ENCODE peak calls at places on chromosomes 12 and 14, in five cellular contexts. E is A673, U is Panc1, D is HepG2, M is transverse colon. G is an unnamed sample.

GRCh38 chr14:69650948-69651369 is 39.6 kb downstream of the SUSD6 start:
- DNase-seq in E (no peak), U (no peak), D (no peak), M (no peak), G (peak; percentile 55)

GRCh38 chr12:51269174-51270066 is 795 bp downstream of the SMAGP start:
- DNase-seq in E (peak; percentile 19), U (no peak), D (peak; percentile 54), M (peak; percentile 84), G (peak; percentile 89)

GRCh38 chr14:95011449-95012020 is 145.8 kb downstream of the DICER1 start:
- DNase-seq in E (no peak), U (no peak), D (no peak), M (no peak), G (no peak)

GRCh38 chr12:68304626-68305025 is 27.5 kb downstream of the MDM1 start:
- DNase-seq in E (no peak), U (no peak), D (no peak), M (no peak), G (no peak)

GRCh38 chr14:22471545-22472121 is 117.4 kb downstream of the DAD1 start:
- DNase-seq in E (peak; percentile 92), U (peak; percentile 10), D (peak; percentile 55), M (peak; percentile 46), G (peak; percentile 69)

GRCh38 chr12:9509464-9510166 is 98.1 kb downstream of the KLRB1 start:
- DNase-seq in E (peak; percentile 0), U (no peak), D (no peak), M (no peak), G (no peak)

GRCh38 chr12:92463171-92463570 is 239.6 kb upstream of the PLEKHG7 start:
- DNase-seq in E (no peak), U (no peak), D (no peak), M (no peak), G (no peak)

GRCh38 chr14:71321556-71322315 is 414.5 kb downstream of the PCNX1 start:
- DNase-seq in E (peak; percentile 72), U (peak; percentile 12), D (peak; percentile 72), M (no peak), G (peak; percentile 41)

GRCh38 chr14:49769581-49770211 is 1.7 kb downstream of the KLHDC2 start:
- DNase-seq in E (peak; percentile 24), U (no peak), D (no peak), M (peak; percentile 18), G (no peak)

GRCh38 chr12:72365151-72365550 is 93.0 kb downstream of the TRHDE start:
- DNase-seq in E (no peak), U (no peak), D (no peak), M (no peak), G (no peak)

GRCh38 chr14:92951912-92952471 is 29.0 kb downstream of the CHGA start:
- DNase-seq in E (peak; percentile 77), U (peak; percentile 46), D (peak; percentile 37), M (peak; percentile 84), G (peak; percentile 79)

GRCh38 chr12:75974323-75975273 is 57.0 kb downstream of the PHLDA1 start:
- DNase-seq in E (peak; percentile 39), U (no peak), D (peak; percentile 36), M (no peak), G (no peak)

GRCh38 chr12:52089491-52089890 is 10.0 kb downstream of the SMIM41 start:
- DNase-seq in E (no peak), U (no peak), D (no peak), M (no peak), G (no peak)

GRCh38 chr12:103728323-103728722 is 112.7 kb downstream of the NT5DC3 start:
- DNase-seq in E (no peak), U (no peak), D (no peak), M (no peak), G (no peak)

GRCh38 chr12:30926243-30927209 is at the start of gene TSPAN11:
- DNase-seq in E (peak; percentile 78), U (no peak), D (no peak), M (no peak), G (no peak)

GRCh38 chr14:44112774-44113460 is 394.2 kb downstream of the FSCB start:
- DNase-seq in E (no peak), U (no peak), D (no peak), M (no peak), G (no peak)

GRCh38 chr14:80607430-80608200 is 333.9 kb downstream of the CEP128 start:
- DNase-seq in E (peak; percentile 33), U (no peak), D (no peak), M (no peak), G (no peak)

GRCh38 chr12:85979641-85980040 is 105.5 kb downstream of the NTS start:
- DNase-seq in E (no peak), U (no peak), D (no peak), M (no peak), G (no peak)

GRCh38 chr14:74407021-74407800 is 18.8 kb downstream of the SYNDIG1L start:
- DNase-seq in E (no peak), U (no peak), D (no peak), M (no peak), G (no peak)

GRCh38 chr14:54881761-54882401 is 20.7 kb downstream of the GCH1 start:
- DNase-seq in E (no peak), U (no peak), D (no peak), M (no peak), G (no peak)

GRCh38 chr12:52341066-52341580 is 19.9 kb upstream of the KRT83 start:
- DNase-seq in E (no peak), U (no peak), D (no peak), M (no peak), G (no peak)

GRCh38 chr12:55057466-55057865 is 37.7 kb downstream of the NEUROD4 start:
- DNase-seq in E (peak; percentile 23), U (no peak), D (no peak), M (no peak), G (no peak)

GRCh38 chr12:19710811-19711793 is 271.8 kb downstream of the AEBP2 start:
- DNase-seq in E (no peak), U (no peak), D (peak; percentile 1), M (no peak), G (no peak)

GRCh38 chr12:45434094-45434493 is 218.2 kb downstream of the ANO6 start:
- DNase-seq in E (no peak), U (no peak), D (no peak), M (no peak), G (no peak)

GRCh38 chr12:24562761-24563392 is 386.0 kb downstream of the BCAT1 start:
- DNase-seq in E (peak; percentile 65), U (no peak), D (no peak), M (peak; percentile 16), G (peak; percentile 52)

GRCh38 chr12:104596128-104596799 is 139.5 kb downstream of the CHST11 start:
- DNase-seq in E (no peak), U (no peak), D (no peak), M (peak; percentile 24), G (no peak)

GRCh38 chr14:91142214-91142668 is 28.4 kb downstream of the DGLUCY start:
- DNase-seq in E (peak; percentile 94), U (no peak), D (no peak), M (no peak), G (no peak)

GRCh38 chr12:22631863-22632463 is 7.0 kb downstream of the ETNK1 start:
- DNase-seq in E (peak; percentile 33), U (no peak), D (no peak), M (no peak), G (no peak)

GRCh38 chr12:80321653-80322052 is 122.4 kb upstream of the PTPRQ start:
- DNase-seq in E (no peak), U (no peak), D (peak; percentile 2), M (no peak), G (peak; percentile 44)

GRCh38 chr12:3791475-3791874 is 38.6 kb upstream of the CRACR2A start:
- DNase-seq in E (no peak), U (no peak), D (no peak), M (no peak), G (no peak)

GRCh38 chr12:3933074-3933818 is 60.0 kb upstream of the PARP11 start:
- DNase-seq in E (no peak), U (no peak), D (no peak), M (no peak), G (no peak)

GRCh38 chr12:32070370-32070769 is 36.3 kb upstream of the BICD1 start:
- DNase-seq in E (no peak), U (no peak), D (no peak), M (no peak), G (no peak)

GRCh38 chr12:98084950-98085349 is 430.4 kb upstream of the TMPO start:
- DNase-seq in E (peak; percentile 15), U (no peak), D (no peak), M (no peak), G (peak; percentile 54)

GRCh38 chr12:62860501-62861156 is 74.3 kb downstream of the PPM1H start:
- DNase-seq in E (no peak), U (no peak), D (no peak), M (no peak), G (no peak)

GRCh38 chr12:130602251-130602650 is 113.8 kb downstream of the RIMBP2 start:
- DNase-seq in E (no peak), U (no peak), D (no peak), M (no peak), G (no peak)

GRCh38 chr14:22472935-22473854 is 115.8 kb downstream of the DAD1 start:
- DNase-seq in E (peak; percentile 89), U (no peak), D (peak; percentile 56), M (peak; percentile 56), G (peak; percentile 39)

GRCh38 chr14:54778618-54779017 is 124.0 kb downstream of the GCH1 start:
- DNase-seq in E (no peak), U (no peak), D (no peak), M (no peak), G (no peak)

GRCh38 chr12:132066345-132066685 is 77.8 kb downstream of the DDX51 start:
- DNase-seq in E (no peak), U (no peak), D (no peak), M (peak; percentile 33), G (no peak)
- H3K4me1 ChIP-seq in E (no peaks in the 10 kb centered on the region), U (no peaks in the 10 kb centered on the region), D (no peaks in the 10 kb centered on the region), M (no peaks in the 10 kb centered on the region), G (no peaks in the 10 kb centered on the region)

DNA sequence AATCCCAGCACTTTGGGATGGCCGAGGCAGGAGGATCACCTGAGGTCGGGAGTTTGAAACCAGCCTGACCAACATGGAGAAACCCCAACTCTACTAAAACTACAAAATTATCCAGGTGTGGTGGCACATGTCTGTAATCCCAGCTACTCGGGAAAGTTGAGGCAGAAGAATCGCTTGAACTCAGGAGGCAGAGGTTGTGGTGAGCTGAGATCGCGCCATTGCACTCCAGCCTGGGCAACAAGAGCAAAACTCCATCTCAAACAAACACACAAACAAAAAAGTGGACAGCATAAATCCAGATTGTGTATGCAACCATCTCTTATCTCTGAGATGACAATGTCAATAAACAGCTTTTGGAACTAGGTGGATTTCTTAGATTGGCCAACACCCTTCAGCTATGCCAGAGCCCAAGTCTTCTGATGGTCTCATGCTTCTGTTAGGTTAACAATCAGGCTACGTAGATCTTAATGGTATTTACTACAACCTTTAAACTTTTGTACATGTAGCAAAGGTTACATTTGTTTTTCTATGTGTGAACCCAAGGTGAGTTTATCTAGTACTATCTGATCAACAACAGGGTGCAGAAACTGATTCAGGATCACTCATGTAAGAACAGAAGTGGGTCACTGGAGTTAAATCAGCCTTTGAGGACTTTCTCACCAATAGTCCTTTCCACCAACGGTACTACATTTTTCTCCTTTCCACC is 73.7 kb downstream of the DUSP16 start:
- DNase-seq in E (no peak), U (no peak), D (peak; percentile 77), M (no peak), G (peak; percentile 31)
- TF ChIP-seq CTCF in E (no peak), U (no peak), D (no peak), M (no peak), G (no peak)

GRCh38 chr14:99480856-99481744 is at the start of the genes CCNK and SETD3:
- DNase-seq in E (peak; percentile 100), U (peak; percentile 92), D (peak; percentile 98), M (peak; percentile 100), G (peak; percentile 100)
- H3K4me1 ChIP-seq in E (peaks cover 26% of the 10 kb centered on the region), U (peaks cover 27% of the 10 kb centered on the region), D (peaks cover 51% of the 10 kb centered on the region), M (peaks cover 48% of the 10 kb centered on the region), G (peaks cover 13% of the 10 kb centered on the region)

GRCh38 chr12:12153596-12153995 is 82.9 kb downstream of the BCL2L14 start:
- DNase-seq in E (peak; percentile 36), U (no peak), D (no peak), M (no peak), G (no peak)
- TF ChIP-seq CTCF in E (peak; percentile 34), U (no peak), D (no peak), M (no peak), G (no peak)